ENCODE peak calls at places on chromosomes 4 and X, in four cellular contexts. A, K, V and T are unnamed samples.

GRCh38 chr4:72312032-72312650 is 256.9 kb downstream of the ADAMTS3 start:
- DNase-seq in A (peak), K (peak), V (no peak), T (peak)

GRCh38 chr4:68732653-68733466 is 62.4 kb upstream of the UGT2B15 start:
- DNase-seq in A (no peak), K (no peak), V (peak), T (no peak)

GRCh38 chr4:55947912-55948725 is 626 bp upstream of the CEP135 start:
- DNase-seq in A (no peak), K (no peak), V (no peak), T (no peak)

GRCh38 chrX:154002215-154002719 is 17.4 kb downstream of the IRAK1 start:
- DNase-seq in A (no peak), K (no peak), V (no peak), T (no peak)

GRCh38 chrX:68994135-68994882 is 165.5 kb downstream of the EFNB1 start:
- DNase-seq in A (no peak), K (no peak), V (no peak), T (peak)

GRCh38 chr4:61614256-61614655 is 414.1 kb downstream of the ADGRL3 start:
- DNase-seq in A (no peak), K (no peak), V (no peak), T (no peak)

GRCh38 chr4:76179398-76180318 is 31.5 kb upstream of the NUP54 start:
- DNase-seq in A (peak), K (peak), V (peak), T (peak)

GRCh38 chrX:21955398-21956189 is 15.1 kb downstream of the SMS start:
- DNase-seq in A (no peak), K (no peak), V (no peak), T (no peak)

GRCh38 chrX:92260102-92260501 is 480.9 kb downstream of the PCDH11X start:
- DNase-seq in A (no peak), K (no peak), V (no peak), T (no peak)

GRCh38 chr4:66160606-66161005 is 490.3 kb upstream of the EPHA5 start:
- DNase-seq in A (no peak), K (no peak), V (no peak), T (no peak)

GRCh38 chrX:12979630-12980015 is 4.7 kb downstream of the TMSB4X start:
- DNase-seq in A (no peak), K (no peak), V (no peak), T (no peak)

GRCh38 chr4:92303621-92304027 is at the start of gene GRID2:
- DNase-seq in A (no peak), K (peak), V (peak), T (no peak)

GRCh38 chrX:45852884-45853283 is 652.2 kb upstream of the DIPK2B start:
- DNase-seq in A (no peak), K (no peak), V (no peak), T (no peak)

GRCh38 chr4:3372933-3373465 is 68.8 kb upstream of the HGFAC start:
- DNase-seq in A (no peak), K (peak), V (no peak), T (peak)

GRCh38 chrX:120653000-120653399 is 23.1 kb upstream of the C1GALT1C1 start:
- DNase-seq in A (no peak), K (no peak), V (no peak), T (no peak)

GRCh38 chr4:109811707-109812106 is 3.9 kb upstream of the GAR1 start:
- DNase-seq in A (no peak), K (no peak), V (no peak), T (no peak)

GRCh38 chr4:100679926-100680325 is 162.1 kb upstream of the EMCN start:
- DNase-seq in A (no peak), K (no peak), V (no peak), T (no peak)

GRCh38 chrX:16903274-16904019 is 33.3 kb upstream of the RBBP7 start:
- DNase-seq in A (no peak), K (no peak), V (no peak), T (no peak)

GRCh38 chrX:69740317-69740716 is 124.4 kb downstream of the EDA start:
- DNase-seq in A (no peak), K (no peak), V (no peak), T (no peak)

GRCh38 chr4:71156616-71157015 is 163.2 kb downstream of the DCK start:
- DNase-seq in A (no peak), K (no peak), V (no peak), T (no peak)

GRCh38 chrX:44784241-44784640 is 59.6 kb upstream of the DUSP21 start:
- DNase-seq in A (no peak), K (no peak), V (no peak), T (no peak)

GRCh38 chrX:153379971-153380581 is 21.1 kb downstream of the PNMA6E start:
- DNase-seq in A (no peak), K (no peak), V (peak), T (peak)

GRCh38 chr4:52037730-52038108 is 380 bp downstream of the SGCB start:
- DNase-seq in A (no peak), K (peak), V (peak), T (peak)

GRCh38 chr4:79763486-79764075 is 309.4 kb downstream of the ANTXR2 start:
- DNase-seq in A (no peak), K (no peak), V (no peak), T (no peak)

GRCh38 chrX:10512258-10512657 is 108.1 kb downstream of the MID1 start:
- DNase-seq in A (no peak), K (no peak), V (no peak), T (no peak)

GRCh38 chrX:427812-428725 is 41.4 kb upstream of the PPP2R3B start:
- DNase-seq in A (no peak), K (no peak), V (peak), T (no peak)

GRCh38 chrX:16839852-16840460 is 30.2 kb downstream of the RBBP7 start:
- DNase-seq in A (no peak), K (no peak), V (peak), T (no peak)

GRCh38 chr4:172688536-172688935 is 480.1 kb upstream of the GALNT7 start:
- DNase-seq in A (no peak), K (no peak), V (no peak), T (no peak)

GRCh38 chr4:18844726-18845125 is 823.2 kb upstream of the LCORL start:
- DNase-seq in A (no peak), K (no peak), V (no peak), T (no peak)

GRCh38 chr4:83208776-83209365 is 75.7 kb downstream of the COQ2 start:
- DNase-seq in A (no peak), K (no peak), V (no peak), T (no peak)

GRCh38 chrX:114344756-114345155 is 239.1 kb upstream of the HTR2C start:
- DNase-seq in A (no peak), K (no peak), V (peak), T (no peak)

GRCh38 chr4:127685292-127685691 is 44.9 kb upstream of the SLC25A31 start:
- DNase-seq in A (no peak), K (no peak), V (no peak), T (no peak)

GRCh38 chr4:141972950-141973349 is 336.6 kb downstream of the IL15 start:
- DNase-seq in A (no peak), K (no peak), V (no peak), T (no peak)

GRCh38 chr4:141977433-141977832 is 341.1 kb downstream of the IL15 start:
- DNase-seq in A (no peak), K (no peak), V (no peak), T (no peak)

DNA sequence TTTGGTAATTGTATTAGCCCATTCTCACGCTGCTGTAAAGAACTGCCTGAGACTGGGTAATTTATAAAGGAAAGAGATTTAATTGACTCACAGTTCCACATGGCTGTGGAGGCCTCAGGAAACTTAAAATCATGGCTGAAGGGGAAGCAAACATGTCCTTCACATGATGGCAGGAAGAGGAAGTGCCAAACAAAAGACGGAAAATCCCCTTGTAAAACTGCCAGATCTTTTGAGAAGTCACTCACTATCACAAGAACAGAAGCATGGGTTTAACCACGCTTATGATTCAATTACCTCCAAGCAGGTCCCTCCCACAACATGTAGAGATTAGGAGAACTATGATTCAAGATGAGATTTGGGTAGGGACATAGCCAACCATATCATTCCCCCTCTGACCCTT is 335.5 kb downstream of the IL15 start:
- DNase-seq in A (no peak), K (no peak), V (no peak), T (no peak)
- H3K4me3 ChIP-seq in A (no peak), K (no peak), V (no peak), T (no peak)

DNA sequence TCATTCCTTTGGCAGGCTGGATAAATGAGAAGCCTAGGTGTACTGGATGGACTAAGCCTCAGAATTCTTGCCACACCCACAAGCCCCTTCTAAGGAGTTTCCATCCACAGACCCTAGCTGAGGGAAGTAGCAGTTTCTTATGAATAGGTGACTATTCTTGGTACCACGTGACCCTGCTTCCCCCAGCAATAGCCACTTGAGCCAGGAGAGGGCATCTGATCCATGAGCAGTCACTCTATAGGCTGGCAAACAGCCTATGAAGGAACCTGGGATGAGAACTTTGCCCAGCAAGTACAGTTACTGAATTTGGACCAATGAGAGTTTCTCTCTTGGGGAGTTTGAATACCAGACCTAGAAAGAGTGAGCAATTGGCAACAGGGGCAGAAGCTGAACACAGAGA is 84.0 kb downstream of the RTL9 start:
- DNase-seq in A (no peak), K (no peak), V (peak), T (no peak)
- TF ChIP-seq CTCF in A (no peak), K (no peak), V (peak), T (no peak)

DNA sequence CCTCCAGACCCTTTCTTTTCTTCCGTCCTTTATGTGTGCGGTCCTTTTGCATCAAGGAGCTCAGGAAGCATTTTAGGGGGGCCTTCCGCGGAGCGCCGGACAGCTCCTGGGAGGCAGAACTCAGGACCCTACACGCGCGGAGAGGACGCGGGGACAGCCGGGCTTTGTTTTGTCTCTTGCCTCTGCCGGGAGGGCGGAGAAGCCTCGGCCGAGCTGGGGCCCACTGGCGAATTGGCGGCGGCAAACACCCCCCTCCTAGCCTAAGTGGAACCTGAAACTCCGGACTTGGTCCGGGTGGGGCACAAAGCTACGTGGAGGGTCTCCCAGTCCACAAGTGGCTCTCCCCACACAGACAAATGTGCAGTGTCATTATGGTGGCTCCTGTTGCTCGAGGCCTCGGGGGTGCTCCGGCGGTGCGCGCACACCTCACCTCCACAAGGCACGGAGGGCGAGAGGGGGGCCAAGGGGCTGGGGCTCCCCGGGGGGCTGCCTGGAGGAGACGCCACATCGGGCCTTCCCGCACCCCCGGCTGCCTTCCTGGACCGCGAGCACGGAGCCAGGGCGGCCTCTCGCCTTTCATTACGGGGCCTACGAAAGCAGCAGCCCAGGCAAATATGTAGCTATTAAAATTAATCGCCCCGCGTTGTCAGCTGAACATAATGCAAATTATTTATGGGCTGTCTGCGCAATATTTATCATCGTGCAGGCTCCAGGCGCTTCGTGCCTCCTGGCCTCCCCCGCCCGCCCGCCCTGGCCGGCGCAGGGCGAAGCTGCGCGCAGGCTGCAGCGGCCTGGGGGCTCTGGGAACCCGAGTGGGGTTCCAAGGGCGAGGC is 70.6 kb upstream of the BCOR start:
- DNase-seq in A (no peak), K (no peak), V (no peak), T (peak)
- H3K4me3 ChIP-seq in A (peak), K (peak), V (peak), T (peak)

DNA sequence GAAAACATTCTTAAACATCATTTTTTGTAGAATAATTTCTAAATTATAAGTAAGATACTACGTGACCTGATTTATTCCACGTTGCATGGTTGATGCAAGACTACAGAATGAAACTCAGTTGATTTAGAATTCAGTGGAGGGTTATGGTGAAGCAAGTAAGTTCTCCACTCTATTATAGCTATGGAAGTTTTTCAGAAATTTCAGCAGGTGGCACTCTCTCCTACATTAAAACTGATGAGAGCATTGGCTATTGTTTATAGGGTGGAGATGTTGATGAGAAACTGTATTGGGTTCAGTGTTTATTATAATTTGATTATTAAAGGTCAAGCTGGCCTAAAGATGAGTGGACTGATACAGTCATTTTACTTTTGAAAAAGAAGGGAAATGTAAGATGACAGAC is 88.0 kb downstream of the FNIP2 start:
- DNase-seq in A (no peak), K (no peak), V (peak), T (no peak)
- TF ChIP-seq CTCF in A (peak), K (peak), V (peak), T (peak)